ENCODE peak calls at places on chromosomes 2 and 18, in nine cellular contexts. One of them, this sample, is unnamed.

GRCh38 chr2:240961878-240962277 is 36.5 kb upstream of the SNED1 start:
- DNase-seq in HuH-7: no peak
- DNase-seq in WTC11: no peak
- DNase-seq in activated CD4-positive, CD25-positive, alpha-beta regulatory T cell: no peak
- DNase-seq in HCT116: no peak
- DNase-seq in psoas muscle: no peak
- DNase-seq in stimulated activated CD8-positive, alpha-beta memory T cell treated with anti-CD3 and anti-CD28 coated beads, Interleukin-2, amount 100 ng/mL, for 48 hours: no peak
- DNase-seq in A549: no peak
- DNase-seq in left colon: no peak
- DNase-seq in this sample: peak; percentile 65

GRCh38 chr18:32770181-32770650 is 2.6 kb downstream of the KLHL14 start:
- DNase-seq in HuH-7: no peak
- DNase-seq in WTC11: peak; percentile 29
- DNase-seq in activated CD4-positive, CD25-positive, alpha-beta regulatory T cell: no peak
- DNase-seq in HCT116: no peak
- DNase-seq in psoas muscle: no peak
- DNase-seq in stimulated activated CD8-positive, alpha-beta memory T cell treated with anti-CD3 and anti-CD28 coated beads, Interleukin-2, amount 100 ng/mL, for 48 hours: no peak
- DNase-seq in A549: no peak
- DNase-seq in left colon: no peak
- DNase-seq in this sample: peak; percentile 20

GRCh38 chr2:55751966-55752365 is 58.3 kb upstream of the PNPT1 start:
- DNase-seq in HuH-7: no peak
- DNase-seq in WTC11: no peak
- DNase-seq in activated CD4-positive, CD25-positive, alpha-beta regulatory T cell: no peak
- DNase-seq in HCT116: no peak
- DNase-seq in psoas muscle: no peak
- DNase-seq in stimulated activated CD8-positive, alpha-beta memory T cell treated with anti-CD3 and anti-CD28 coated beads, Interleukin-2, amount 100 ng/mL, for 48 hours: no peak
- DNase-seq in A549: no peak
- DNase-seq in left colon: no peak
- DNase-seq in this sample: no peak

GRCh38 chr2:106108791-106109190 is 85.3 kb downstream of the UXS1 start:
- DNase-seq in HuH-7: no peak
- DNase-seq in WTC11: no peak
- DNase-seq in activated CD4-positive, CD25-positive, alpha-beta regulatory T cell: no peak
- DNase-seq in HCT116: no peak
- DNase-seq in psoas muscle: no peak
- DNase-seq in stimulated activated CD8-positive, alpha-beta memory T cell treated with anti-CD3 and anti-CD28 coated beads, Interleukin-2, amount 100 ng/mL, for 48 hours: no peak
- DNase-seq in A549: no peak
- DNase-seq in left colon: no peak
- DNase-seq in this sample: no peak

GRCh38 chr2:96319396-96319795 is 5.7 kb upstream of the ITPRIPL1 start:
- DNase-seq in HuH-7: no peak
- DNase-seq in WTC11: no peak
- DNase-seq in activated CD4-positive, CD25-positive, alpha-beta regulatory T cell: no peak
- DNase-seq in HCT116: no peak
- DNase-seq in psoas muscle: no peak
- DNase-seq in stimulated activated CD8-positive, alpha-beta memory T cell treated with anti-CD3 and anti-CD28 coated beads, Interleukin-2, amount 100 ng/mL, for 48 hours: no peak
- DNase-seq in A549: no peak
- DNase-seq in left colon: no peak
- DNase-seq in this sample: no peak

GRCh38 chr2:8653485-8653884 is 28.4 kb upstream of the ID2 start:
- DNase-seq in HuH-7: no peak
- DNase-seq in WTC11: no peak
- DNase-seq in activated CD4-positive, CD25-positive, alpha-beta regulatory T cell: no peak
- DNase-seq in HCT116: no peak
- DNase-seq in psoas muscle: no peak
- DNase-seq in stimulated activated CD8-positive, alpha-beta memory T cell treated with anti-CD3 and anti-CD28 coated beads, Interleukin-2, amount 100 ng/mL, for 48 hours: no peak
- DNase-seq in A549: no peak
- DNase-seq in left colon: peak; percentile 6
- DNase-seq in this sample: no peak

GRCh38 chr18:22378672-22379282 is 38.9 kb downstream of the CTAGE1 start:
- DNase-seq in HuH-7: peak; percentile 35
- DNase-seq in WTC11: peak; percentile 39
- DNase-seq in activated CD4-positive, CD25-positive, alpha-beta regulatory T cell: no peak
- DNase-seq in HCT116: peak; percentile 39
- DNase-seq in psoas muscle: no peak
- DNase-seq in stimulated activated CD8-positive, alpha-beta memory T cell treated with anti-CD3 and anti-CD28 coated beads, Interleukin-2, amount 100 ng/mL, for 48 hours: no peak
- DNase-seq in A549: peak; percentile 56
- DNase-seq in left colon: peak; percentile 37
- DNase-seq in this sample: no peak

GRCh38 chr2:220473611-220474010 is 846.2 kb downstream of the SLC4A3 start:
- DNase-seq in HuH-7: no peak
- DNase-seq in WTC11: no peak
- DNase-seq in activated CD4-positive, CD25-positive, alpha-beta regulatory T cell: no peak
- DNase-seq in HCT116: no peak
- DNase-seq in psoas muscle: no peak
- DNase-seq in stimulated activated CD8-positive, alpha-beta memory T cell treated with anti-CD3 and anti-CD28 coated beads, Interleukin-2, amount 100 ng/mL, for 48 hours: no peak
- DNase-seq in A549: no peak
- DNase-seq in left colon: no peak
- DNase-seq in this sample: no peak

GRCh38 chr18:74116628-74117554 is 30.7 kb downstream of the FBXO15 start:
- DNase-seq in HuH-7: no peak
- DNase-seq in WTC11: peak; percentile 20
- DNase-seq in activated CD4-positive, CD25-positive, alpha-beta regulatory T cell: no peak
- DNase-seq in HCT116: peak; percentile 8
- DNase-seq in psoas muscle: no peak
- DNase-seq in stimulated activated CD8-positive, alpha-beta memory T cell treated with anti-CD3 and anti-CD28 coated beads, Interleukin-2, amount 100 ng/mL, for 48 hours: no peak
- DNase-seq in A549: peak; percentile 21
- DNase-seq in left colon: no peak
- DNase-seq in this sample: no peak

GRCh38 chr2:38741542-38741852 is 9.7 kb downstream of the SRSF7 start:
- DNase-seq in HuH-7: no peak
- DNase-seq in WTC11: no peak
- DNase-seq in activated CD4-positive, CD25-positive, alpha-beta regulatory T cell: no peak
- DNase-seq in HCT116: no peak
- DNase-seq in psoas muscle: no peak
- DNase-seq in stimulated activated CD8-positive, alpha-beta memory T cell treated with anti-CD3 and anti-CD28 coated beads, Interleukin-2, amount 100 ng/mL, for 48 hours: no peak
- DNase-seq in A549: no peak
- DNase-seq in left colon: no peak
- DNase-seq in this sample: no peak

GRCh38 chr2:119481501-119482455 is 42.5 kb downstream of the SCTR start:
- DNase-seq in HuH-7: no peak
- DNase-seq in WTC11: no peak
- DNase-seq in activated CD4-positive, CD25-positive, alpha-beta regulatory T cell: no peak
- DNase-seq in HCT116: no peak
- DNase-seq in psoas muscle: no peak
- DNase-seq in stimulated activated CD8-positive, alpha-beta memory T cell treated with anti-CD3 and anti-CD28 coated beads, Interleukin-2, amount 100 ng/mL, for 48 hours: no peak
- DNase-seq in A549: no peak
- DNase-seq in left colon: no peak
- DNase-seq in this sample: peak; percentile 4

GRCh38 chr2:54666741-54667639 is 56.5 kb upstream of the EML6 start:
- DNase-seq in HuH-7: peak; percentile 66
- DNase-seq in WTC11: no peak
- DNase-seq in activated CD4-positive, CD25-positive, alpha-beta regulatory T cell: no peak
- DNase-seq in HCT116: no peak
- DNase-seq in psoas muscle: peak; percentile 42
- DNase-seq in stimulated activated CD8-positive, alpha-beta memory T cell treated with anti-CD3 and anti-CD28 coated beads, Interleukin-2, amount 100 ng/mL, for 48 hours: no peak
- DNase-seq in A549: no peak
- DNase-seq in left colon: no peak
- DNase-seq in this sample: peak; percentile 73

GRCh38 chr2:105515581-105516415 is 116.9 kb upstream of the FHL2 start:
- DNase-seq in HuH-7: no peak
- DNase-seq in WTC11: no peak
- DNase-seq in activated CD4-positive, CD25-positive, alpha-beta regulatory T cell: no peak
- DNase-seq in HCT116: no peak
- DNase-seq in psoas muscle: peak; percentile 51
- DNase-seq in stimulated activated CD8-positive, alpha-beta memory T cell treated with anti-CD3 and anti-CD28 coated beads, Interleukin-2, amount 100 ng/mL, for 48 hours: no peak
- DNase-seq in A549: no peak
- DNase-seq in left colon: no peak
- DNase-seq in this sample: no peak

GRCh38 chr2:76323381-76323780 is 612.7 kb upstream of the GCFC2 start:
- DNase-seq in HuH-7: no peak
- DNase-seq in WTC11: no peak
- DNase-seq in activated CD4-positive, CD25-positive, alpha-beta regulatory T cell: no peak
- DNase-seq in HCT116: no peak
- DNase-seq in psoas muscle: no peak
- DNase-seq in stimulated activated CD8-positive, alpha-beta memory T cell treated with anti-CD3 and anti-CD28 coated beads, Interleukin-2, amount 100 ng/mL, for 48 hours: no peak
- DNase-seq in A549: no peak
- DNase-seq in left colon: no peak
- DNase-seq in this sample: no peak

GRCh38 chr2:54107903-54108615 is 7.4 kb upstream of the ACYP2 start:
- DNase-seq in HuH-7: no peak
- DNase-seq in WTC11: no peak
- DNase-seq in activated CD4-positive, CD25-positive, alpha-beta regulatory T cell: no peak
- DNase-seq in HCT116: no peak
- DNase-seq in psoas muscle: no peak
- DNase-seq in stimulated activated CD8-positive, alpha-beta memory T cell treated with anti-CD3 and anti-CD28 coated beads, Interleukin-2, amount 100 ng/mL, for 48 hours: no peak
- DNase-seq in A549: no peak
- DNase-seq in left colon: no peak
- DNase-seq in this sample: no peak

GRCh38 chr18:36179562-36180334 is 7.5 kb upstream of the MOCOS start:
- DNase-seq in HuH-7: no peak
- DNase-seq in WTC11: no peak
- DNase-seq in activated CD4-positive, CD25-positive, alpha-beta regulatory T cell: no peak
- DNase-seq in HCT116: no peak
- DNase-seq in psoas muscle: peak; percentile 76
- DNase-seq in stimulated activated CD8-positive, alpha-beta memory T cell treated with anti-CD3 and anti-CD28 coated beads, Interleukin-2, amount 100 ng/mL, for 48 hours: no peak
- DNase-seq in A549: no peak
- DNase-seq in left colon: peak; percentile 39
- DNase-seq in this sample: peak; percentile 99

GRCh38 chr2:3489449-3490115 is 29.7 kb downstream of the ADI1 start:
- DNase-seq in HuH-7: no peak
- DNase-seq in WTC11: no peak
- DNase-seq in activated CD4-positive, CD25-positive, alpha-beta regulatory T cell: no peak
- DNase-seq in HCT116: no peak
- DNase-seq in psoas muscle: no peak
- DNase-seq in stimulated activated CD8-positive, alpha-beta memory T cell treated with anti-CD3 and anti-CD28 coated beads, Interleukin-2, amount 100 ng/mL, for 48 hours: no peak
- DNase-seq in A549: no peak
- DNase-seq in left colon: no peak
- DNase-seq in this sample: no peak

GRCh38 chr2:176096986-176097819 is 2.4 kb upstream of the HOXD12 start:
- DNase-seq in HuH-7: peak; percentile 96
- DNase-seq in WTC11: peak; percentile 93
- DNase-seq in activated CD4-positive, CD25-positive, alpha-beta regulatory T cell: peak; percentile 22
- DNase-seq in HCT116: peak; percentile 66
- DNase-seq in psoas muscle: peak; percentile 58
- DNase-seq in stimulated activated CD8-positive, alpha-beta memory T cell treated with anti-CD3 and anti-CD28 coated beads, Interleukin-2, amount 100 ng/mL, for 48 hours: peak; percentile 40
- DNase-seq in A549: peak; percentile 84
- DNase-seq in left colon: peak; percentile 59
- DNase-seq in this sample: peak; percentile 58

GRCh38 chr18:75127143-75128021 is 81.6 kb downstream of the PTGR3 start:
- DNase-seq in HuH-7: peak; percentile 47
- DNase-seq in WTC11: no peak
- DNase-seq in activated CD4-positive, CD25-positive, alpha-beta regulatory T cell: no peak
- DNase-seq in HCT116: no peak
- DNase-seq in psoas muscle: no peak
- DNase-seq in stimulated activated CD8-positive, alpha-beta memory T cell treated with anti-CD3 and anti-CD28 coated beads, Interleukin-2, amount 100 ng/mL, for 48 hours: no peak
- DNase-seq in A549: no peak
- DNase-seq in left colon: peak; percentile 85
- DNase-seq in this sample: no peak

GRCh38 chr2:129829577-129829976 is 149.9 kb upstream of the RAB6C start:
- DNase-seq in HuH-7: no peak
- DNase-seq in WTC11: no peak
- DNase-seq in activated CD4-positive, CD25-positive, alpha-beta regulatory T cell: no peak
- DNase-seq in HCT116: no peak
- DNase-seq in psoas muscle: no peak
- DNase-seq in stimulated activated CD8-positive, alpha-beta memory T cell treated with anti-CD3 and anti-CD28 coated beads, Interleukin-2, amount 100 ng/mL, for 48 hours: no peak
- DNase-seq in A549: no peak
- DNase-seq in left colon: no peak
- DNase-seq in this sample: no peak

This sample was measured in ovary.